ENCODE peak calls at places on chromosomes 11 and 22, in nine cellular contexts. E, B, M, Q, X, K, G, N and A are unnamed samples.

GRCh38 chr22:37566329-37566837 is 6.1 kb downstream of the CDC42EP1 start:
- DNase-seq in X (peak), N (no peak), K (no peak), M (peak), Q (no peak), G (no peak), E (no peak), B (no peak), A (no peak)

GRCh38 chr11:133809525-133810178 is 35.7 kb downstream of the SPATA19 start:
- DNase-seq in G (no peak), M (no peak), X (no peak), E (no peak), B (no peak), N (no peak), K (no peak), Q (no peak), A (no peak)

GRCh38 chr11:7353100-7353499 is 101.4 kb downstream of the SYT9 start:
- DNase-seq in Q (peak), G (peak), K (no peak), M (no peak), B (no peak), E (no peak), X (no peak), N (no peak), A (peak)

GRCh38 chr11:74783241-74783871 is 34.7 kb downstream of the RNF169 start:
- DNase-seq in Q (no peak), X (peak), N (no peak), B (no peak), K (peak), E (no peak), M (no peak), G (peak), A (peak)

GRCh38 chr11:96014234-96014633 is 90.3 kb upstream of the MTMR2 start:
- DNase-seq in K (peak), G (peak), N (no peak), B (no peak), Q (no peak), X (no peak), E (no peak), M (no peak), A (no peak)

GRCh38 chr11:76251223-76251575 is 44.9 kb upstream of the WNT11 start:
- DNase-seq in B (no peak), K (no peak), Q (no peak), G (no peak), N (no peak), M (no peak), X (no peak), E (no peak), A (no peak)

GRCh38 chr22:42353883-42354727 is 78.1 kb downstream of the NFAM1 start:
- DNase-seq in X (no peak), Q (peak), N (no peak), M (no peak), G (no peak), E (no peak), K (no peak), B (no peak), A (no peak)

GRCh38 chr22:45007247-45007945 is 2.4 kb downstream of the PHF21B start:
- DNase-seq in G (no peak), K (peak), B (no peak), E (no peak), M (no peak), Q (no peak), N (no peak), X (no peak), A (no peak)

GRCh38 chr22:43993072-43993760 is 30.9 kb upstream of the PARVB start:
- DNase-seq in K (peak), B (peak), G (peak), Q (peak), N (peak), M (peak), X (peak), E (no peak), A (peak)

GRCh38 chr11:9601041-9601875 is 27.8 kb downstream of the WEE1 start:
- DNase-seq in E (no peak), M (peak), X (peak), Q (no peak), N (peak), B (no peak), K (peak), G (no peak), A (peak)

GRCh38 chr11:63868399-63869064 is 29.6 kb downstream of the MARK2 start:
- DNase-seq in K (no peak), Q (no peak), M (no peak), X (no peak), E (no peak), N (no peak), B (no peak), G (no peak), A (no peak)